ENCODE peak calls at places on chromosomes 2 and 18, in four cellular contexts. O is progenitor cell of endocrine pancreas, P is mesothelial cell of epicardium, H is brain microvascular endothelial cell. L is an unnamed sample.

GRCh38 chr2:16561676-16562075 is 104.0 kb downstream of the CYRIA start:
- DNase-seq in O (no peak), P (no peak), H (no peak), L (no peak)

GRCh38 chr2:188477564-188478086 is 186.0 kb downstream of the GULP1 start:
- DNase-seq in P (no peak), O (no peak), H (no peak), L (no peak)

GRCh38 chr18:27411911-27412310 is 226.8 kb upstream of the CHST9 start:
- DNase-seq in O (no peak), P (no peak), H (no peak), L (no peak)

GRCh38 chr2:11778923-11779757 is 32.7 kb downstream of the LPIN1 start:
- DNase-seq in O (peak; percentile 74), P (peak; percentile 63), H (peak; percentile 57), L (peak; percentile 83)

GRCh38 chr2:122707224-122707824 is 951.9 kb downstream of the TSN start:
- DNase-seq in P (no peak), H (no peak), O (no peak), L (no peak)

GRCh38 chr18:2589345-2590060 is 18.1 kb downstream of the NDC80 start:
- DNase-seq in O (no peak), H (no peak), P (no peak), L (no peak)

GRCh38 chr2:238097988-238098853 is 1.9 kb upstream of the ESPNL start:
- DNase-seq in P (no peak), O (no peak), H (no peak), L (no peak)

GRCh38 chr2:64454316-64455030 is 511 bp downstream of the LGALSL start:
- DNase-seq in O (peak; percentile 50), P (peak; percentile 56), H (no peak), L (peak; percentile 19)

GRCh38 chr2:172427990-172428840 is 829 bp downstream of the ITGA6 start:
- DNase-seq in H (no peak), O (peak; percentile 55), P (peak; percentile 29), L (peak; percentile 35)

GRCh38 chr2:38230756-38231155 is 146.3 kb downstream of the ATL2 start:
- DNase-seq in H (no peak), O (no peak), P (no peak), L (no peak)

GRCh38 chr18:79720359-79720733 is 40.7 kb downstream of the CTDP1 start:
- DNase-seq in P (no peak), O (no peak), H (no peak), L (no peak)

GRCh38 chr2:138474093-138474834 is 27.3 kb upstream of the SPOPL start:
- DNase-seq in P (no peak), H (peak; percentile 22), O (no peak), L (no peak)

GRCh38 chr2:147865560-147865959 is 20.7 kb downstream of the ACVR2A start:
- DNase-seq in O (no peak), P (no peak), H (no peak), L (no peak)

GRCh38 chr2:143246815-143247744 is 117.9 kb downstream of the ARHGAP15 start:
- DNase-seq in O (no peak), P (no peak), H (no peak), L (no peak)

GRCh38 chr18:74498712-74499629 is 2.8 kb downstream of the CNDP2 start:
- DNase-seq in H (no peak), P (no peak), O (no peak), L (peak; percentile 73)

GRCh38 chr18:35508030-35508429 is 10.3 kb upstream of the INO80C start:
- DNase-seq in O (no peak), H (no peak), P (no peak), L (no peak)

GRCh38 chr2:120257522-120257921 is 4.9 kb downstream of the RALB start:
- DNase-seq in P (no peak), O (no peak), H (no peak), L (no peak)

GRCh38 chr2:69222984-69223658 is 163.9 kb downstream of the GFPT1 start:
- DNase-seq in P (no peak), H (peak; percentile 61), O (no peak), L (no peak)

GRCh38 chr2:235447210-235447609 is 46.6 kb upstream of the AGAP1 start:
- DNase-seq in H (no peak), O (no peak), P (no peak), L (no peak)

GRCh38 chr2:12432985-12433640 is 283.6 kb upstream of the TRIB2 start:
- DNase-seq in H (no peak), P (no peak), O (no peak), L (no peak)

DNA sequence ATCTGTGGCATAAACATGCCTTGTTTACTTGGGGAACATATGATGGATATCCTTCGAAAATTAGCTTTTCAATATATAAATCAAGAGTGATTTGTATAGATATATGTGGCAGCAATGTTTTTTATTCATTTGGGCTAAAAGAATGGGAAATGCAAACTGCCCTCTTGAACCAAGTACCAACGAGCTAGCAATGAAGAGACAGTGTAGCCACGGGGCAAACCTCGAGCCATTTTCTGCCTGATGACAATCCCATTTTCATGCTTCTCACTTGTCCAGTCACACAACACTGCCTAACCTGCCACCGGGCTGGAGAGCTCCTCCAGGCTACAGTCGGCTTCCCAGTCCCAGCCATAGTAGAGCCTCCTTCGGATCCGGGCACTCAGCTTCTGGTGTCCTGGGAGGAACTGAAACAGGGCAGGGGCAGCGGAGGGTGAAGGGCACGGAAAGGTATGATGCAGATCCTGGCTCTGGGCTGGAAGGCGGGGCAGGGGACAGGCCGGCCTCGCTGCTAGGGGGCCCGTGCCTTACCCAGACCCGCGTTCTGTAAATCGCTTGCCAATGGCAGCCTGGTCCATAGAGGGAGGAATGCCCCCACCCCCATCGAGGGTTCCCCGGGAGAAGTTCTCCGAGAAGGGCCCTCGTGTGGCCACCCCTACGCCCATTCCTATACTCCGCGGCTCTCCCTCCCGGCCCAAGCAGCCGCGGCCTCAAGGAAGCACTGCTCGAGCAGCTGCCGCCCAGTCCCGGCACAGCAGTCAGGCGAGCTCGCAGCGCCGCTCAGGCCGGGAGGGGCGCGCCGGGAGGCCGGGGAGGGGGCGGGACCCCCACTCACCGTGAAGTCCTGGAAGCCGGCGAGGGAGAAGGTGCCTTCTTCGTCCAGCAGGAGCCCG is 552 bp downstream of the CNPPD1 start:
- DNase-seq in H (peak; percentile 19), O (no peak), P (no peak), L (no peak)
- TF ChIP-seq CTCF in H (no peak), O (peak; percentile 27), P (no peak), L (no peak)

GRCh38 chr2:19676770-19677169 is 225.0 kb downstream of the TTC32 start:
- DNase-seq in H (no peak), O (no peak), P (no peak), L (no peak)
- TF ChIP-seq CTCF in H (no peak), O (no peak), P (no peak), L (no peak)

GRCh38 chr2:82023710-82024109 is 1719.2 kb upstream of the LRRTM1 start:
- DNase-seq in H (no peak), O (no peak), P (no peak), L (no peak)
- TF ChIP-seq CTCF in H (peak; percentile 4), O (peak; percentile 66), P (peak; percentile 45), L (no peak)

DNA sequence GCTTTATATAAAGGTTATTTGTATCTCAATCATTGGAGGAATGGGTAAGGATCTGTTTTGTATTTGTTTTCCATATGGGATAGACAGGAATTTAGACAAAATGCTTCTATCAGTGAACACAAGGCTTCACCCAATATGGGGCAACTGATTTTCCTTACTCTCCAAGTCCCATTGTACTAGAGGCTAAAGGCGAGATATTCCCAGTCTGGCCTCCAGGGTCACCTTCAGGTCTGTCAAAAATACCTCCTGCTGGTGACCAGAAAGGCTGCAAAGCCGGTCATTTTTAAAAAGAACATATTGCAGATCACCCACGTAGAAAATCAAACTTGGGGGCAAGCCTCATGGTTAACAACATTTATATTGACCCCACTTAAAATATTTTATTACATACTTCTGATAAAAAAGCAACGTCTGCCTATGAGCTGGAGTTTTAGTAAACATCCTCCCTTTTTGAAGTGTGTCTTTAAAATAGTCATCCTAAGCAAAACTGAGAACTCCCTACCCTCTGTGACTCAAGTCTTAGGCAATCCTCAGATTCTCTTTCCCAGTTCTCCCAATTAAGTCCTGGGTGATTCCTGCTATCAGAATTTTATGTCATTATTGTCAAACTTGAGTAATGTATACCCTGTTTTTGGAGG is 276.6 kb downstream of the MREG start:
- DNase-seq in O (no peak), P (no peak), H (no peak), L (no peak)
- TF ChIP-seq CTCF in O (peak; percentile 46), P (no peak), H (peak; percentile 73), L (no peak)

GRCh38 chr18:57029761-57030160 is 117.1 kb upstream of the BOD1L2 start:
- DNase-seq in O (no peak), P (no peak), H (no peak), L (no peak)
- TF ChIP-seq CTCF in O (no peak), P (no peak), H (peak; percentile 37), L (no peak)